ENCODE peak calls at places on chromosomes 12 and 14, in ten cellular contexts. V is CD8-positive, alpha-beta memory T cell; P is tibial artery; M is HCT116; L is testis; U is transverse colon; C is cardiac muscle cell; F is lower lobe of right lung; T is mucosa of descending colon; A is effector memory CD4-positive, alpha-beta T cell. Z is an unnamed sample.

GRCh38 chr12:93237235-93237915 is 140.3 kb upstream of the NUDT4 start:
- DNase-seq in C (peak; percentile 93), L (no peak), V (no peak), A (no peak), F (no peak), T (no peak), M (no peak), P (peak; percentile 94), U (no peak), Z (no peak)

GRCh38 chr12:21453312-21453852 is 15.9 kb downstream of the PYROXD1 start:
- DNase-seq in V (no peak), L (no peak), T (no peak), M (no peak), A (no peak), P (no peak), F (no peak), C (no peak), U (no peak), Z (no peak)

GRCh38 chr12:124335426-124336183 is 40.7 kb downstream of the RFLNA start:
- DNase-seq in P (no peak), A (no peak), C (no peak), V (no peak), U (no peak), M (no peak), L (no peak), F (no peak), T (no peak), Z (no peak)

GRCh38 chr12:31011746-31012567 is 61.7 kb upstream of the DDX11 start:
- DNase-seq in L (no peak), V (no peak), A (no peak), C (no peak), U (no peak), F (peak; percentile 19), P (peak; percentile 48), T (no peak), M (no peak), Z (no peak)

GRCh38 chr14:35336171-35337073 is 44.2 kb downstream of the PSMA6 start:
- DNase-seq in P (peak; percentile 99), U (peak; percentile 92), A (no peak), F (peak; percentile 95), M (no peak), C (peak; percentile 99), T (peak; percentile 93), V (no peak), L (peak; percentile 95), Z (no peak)

GRCh38 chr12:72468505-72468904 is 196.3 kb downstream of the TRHDE start:
- DNase-seq in U (no peak), P (no peak), M (no peak), A (no peak), C (no peak), L (no peak), V (no peak), T (no peak), F (no peak), Z (no peak)

GRCh38 chr12:66239295-66239694 is 50.3 kb downstream of the IRAK3 start:
- DNase-seq in F (no peak), L (no peak), T (no peak), C (no peak), V (no peak), M (no peak), P (no peak), A (no peak), U (no peak), Z (no peak)

GRCh38 chr12:84043355-84043754 is 869.2 kb downstream of the SLC6A15 start:
- DNase-seq in A (no peak), P (no peak), U (no peak), M (no peak), V (no peak), L (no peak), F (no peak), C (no peak), T (peak; percentile 12), Z (no peak)

GRCh38 chr14:76784881-76785280 is 23.6 kb downstream of the VASH1 start:
- DNase-seq in L (peak; percentile 81), U (peak; percentile 64), F (peak; percentile 72), T (no peak), A (peak; percentile 56), P (peak; percentile 93), C (peak; percentile 88), V (peak; percentile 38), M (peak; percentile 60), Z (peak; percentile 90)

GRCh38 chr12:58811346-58811745 is 109.0 kb downstream of the LRIG3 start:
- DNase-seq in T (no peak), U (no peak), C (no peak), V (no peak), P (no peak), M (no peak), A (no peak), L (no peak), F (no peak), Z (no peak)

GRCh38 chr12:56999456-56999855 is 6.9 kb downstream of the ZBTB39 start:
- DNase-seq in A (no peak), F (no peak), P (no peak), C (no peak), U (no peak), V (no peak), M (no peak), T (no peak), L (no peak), Z (no peak)

GRCh38 chr12:57000393-57000792 is 6.0 kb downstream of the ZBTB39 start:
- DNase-seq in T (no peak), P (no peak), V (no peak), M (no peak), A (no peak), F (no peak), U (no peak), L (no peak), C (no peak), Z (no peak)

GRCh38 chr12:56996793-56997545 is 9.4 kb downstream of the ZBTB39 start:
- DNase-seq in L (no peak), A (no peak), P (no peak), M (no peak), T (no peak), V (no peak), U (no peak), F (no peak), C (no peak), Z (no peak)

GRCh38 chr12:56998316-56998715 is 8.0 kb downstream of the ZBTB39 start:
- DNase-seq in L (no peak), P (no peak), T (no peak), F (no peak), U (no peak), V (no peak), A (no peak), C (no peak), M (no peak), Z (no peak)

GRCh38 chr12:56998981-56999380 is 7.4 kb downstream of the ZBTB39 start:
- DNase-seq in F (no peak), L (no peak), U (peak; percentile 29), C (no peak), T (no peak), P (no peak), M (no peak), A (no peak), V (no peak), Z (no peak)
- H3K36me3 ChIP-seq in F (peaks cover 42% of the 10 kb centered on the region), L (no peaks in the 10 kb centered on the region), U (peaks cover 8% of the 10 kb centered on the region), C (peaks cover 19% of the 10 kb centered on the region), T (no peaks in the 10 kb centered on the region), P (peaks cover 38% of the 10 kb centered on the region), M (peaks cover 27% of the 10 kb centered on the region), A (peaks cover 18% of the 10 kb centered on the region), V (peaks cover 22% of the 10 kb centered on the region), Z (peaks cover 49% of the 10 kb centered on the region)

DNA sequence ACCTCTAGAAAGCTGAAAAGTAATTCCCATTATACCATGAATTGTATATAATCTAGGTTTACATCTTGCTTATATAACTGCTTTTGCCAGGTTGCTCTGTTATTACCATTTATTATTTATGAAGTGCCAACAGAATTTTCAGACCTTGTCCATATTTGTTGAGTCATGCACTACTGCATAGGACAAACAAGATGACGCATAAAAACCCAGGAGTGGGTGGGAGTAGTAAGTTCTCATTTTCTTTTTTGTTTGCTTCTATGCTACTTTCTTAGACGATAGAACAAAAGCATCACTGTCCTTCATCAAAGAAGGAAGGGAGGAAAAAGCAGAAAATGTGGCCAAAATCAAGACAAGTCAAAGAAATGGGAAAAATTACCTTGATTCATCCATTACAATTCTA is 119.0 kb upstream of the RASSF8 start:
- DNase-seq in A (no peak), U (no peak), P (no peak), V (no peak), M (no peak), L (no peak), F (no peak), C (peak; percentile 58), T (no peak), Z (no peak)
- H3K36me3 ChIP-seq in A (no peaks in the 10 kb centered on the region), U (no peaks in the 10 kb centered on the region), P (no peaks in the 10 kb centered on the region), V (no peaks in the 10 kb centered on the region), M (no peaks in the 10 kb centered on the region), L (no peaks in the 10 kb centered on the region), F (no peaks in the 10 kb centered on the region), C (no peaks in the 10 kb centered on the region), T (no peaks in the 10 kb centered on the region), Z (no peaks in the 10 kb centered on the region)

GRCh38 chr12:27031531-27031930 is 9.2 kb downstream of the MED21 start:
- DNase-seq in A (no peak), T (no peak), U (no peak), P (no peak), V (no peak), F (no peak), L (no peak), C (no peak), M (no peak), Z (no peak)

GRCh38 chr12:27034607-27035293 is 12.4 kb downstream of the MED21 start:
- DNase-seq in A (no peak), T (no peak), F (no peak), V (no peak), C (no peak), L (no peak), P (no peak), U (no peak), M (no peak), Z (peak; percentile 82)

DNA sequence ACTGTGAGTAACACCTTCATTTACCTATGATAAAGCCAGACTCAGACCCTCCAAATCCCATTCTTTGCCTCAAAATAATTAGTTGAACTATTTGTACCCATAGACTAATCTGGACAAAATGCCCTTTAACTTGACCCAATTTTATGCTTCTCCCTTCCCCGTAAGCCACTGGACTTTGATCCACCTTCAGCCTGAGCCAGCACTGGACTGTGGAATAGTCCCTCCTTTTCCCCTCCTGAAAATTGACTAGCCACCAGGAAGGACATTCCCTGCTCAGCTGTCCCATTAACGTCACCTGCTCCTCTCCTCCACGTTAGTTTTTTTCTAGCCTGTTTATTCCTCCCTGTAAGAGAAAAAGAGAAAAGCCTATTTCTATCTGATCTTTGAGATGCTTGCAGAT is 10.3 kb downstream of the MED21 start:
- DNase-seq in T (no peak), P (no peak), L (no peak), C (no peak), U (no peak), V (no peak), M (no peak), A (no peak), F (no peak), Z (no peak)
- H3K36me3 ChIP-seq in T (peaks cover 4% of the 10 kb centered on the region), P (peaks cover 57% of the 10 kb centered on the region), L (no peaks in the 10 kb centered on the region), C (peaks cover 31% of the 10 kb centered on the region), U (peaks cover 41% of the 10 kb centered on the region), V (peaks cover 39% of the 10 kb centered on the region), M (peaks cover 20% of the 10 kb centered on the region), A (peaks cover 57% of the 10 kb centered on the region), F (peaks cover 68% of the 10 kb centered on the region), Z (peaks cover 41% of the 10 kb centered on the region)

DNA sequence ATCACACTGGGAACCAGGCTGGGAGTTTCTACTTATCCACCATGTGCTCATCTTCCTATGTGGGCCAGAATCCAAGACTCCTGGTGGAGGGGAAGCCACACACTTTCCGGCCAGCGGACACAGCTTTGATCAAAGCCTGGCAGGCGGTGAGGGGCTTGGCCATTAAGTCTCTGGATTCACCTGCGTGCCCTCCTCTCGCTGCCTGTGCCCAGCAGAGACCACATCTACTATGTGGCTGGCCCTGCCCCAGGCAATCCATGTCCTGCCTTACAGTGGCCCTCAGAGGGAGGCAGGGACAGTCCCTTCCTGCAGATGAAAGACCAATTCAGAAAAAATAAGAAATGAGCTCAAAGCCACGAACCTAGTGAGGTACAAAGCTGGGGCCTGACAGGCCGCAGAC is 82.7 kb upstream of the GPR68 start:
- DNase-seq in P (no peak), V (no peak), F (no peak), A (no peak), U (no peak), C (no peak), L (no peak), T (peak; percentile 32), M (no peak), Z (no peak)
- H3K36me3 ChIP-seq in P (no peaks in the 10 kb centered on the region), V (peaks cover 38% of the 10 kb centered on the region), F (peaks cover 10% of the 10 kb centered on the region), A (peaks cover 58% of the 10 kb centered on the region), U (no peaks in the 10 kb centered on the region), C (no peaks in the 10 kb centered on the region), L (no peaks in the 10 kb centered on the region), T (no peaks in the 10 kb centered on the region), M (no peaks in the 10 kb centered on the region), Z (peaks cover 74% of the 10 kb centered on the region)